ENCODE peak calls at places on chromosome 3, in eight cellular contexts. W is fibroblast of lung, X is pancreas, G is RWPE2, J is heart right ventricle, Y is sigmoid colon, P is endodermal cell, F is lower lobe of right lung. N is an unnamed sample. For H3K4me1, the result is how much of the 10 kb centered on the place peaks cover.

GRCh38 chr3:141556034-141556433 is 69.2 kb downstream of the RASA2 start:
- DNase-seq in W (peak), X (no peak), G (no peak), J (no peak), Y (no peak), P (no peak), F (no peak), N (no peak)

GRCh38 chr3:30548605-30549004 is 57.8 kb upstream of the TGFBR2 start:
- DNase-seq in W (no peak), X (no peak), G (no peak), J (no peak), Y (no peak), P (peak), F (no peak), N (no peak)

GRCh38 chr3:168051579-168052183 is 44.0 kb downstream of the GOLIM4 start:
- DNase-seq in W (peak), X (no peak), G (no peak), J (no peak), Y (no peak), P (no peak), F (no peak), N (no peak)

GRCh38 chr3:73502609-73503560 is 121.9 kb downstream of the PDZRN3 start:
- DNase-seq in W (peak), X (peak), G (no peak), J (peak), Y (peak), P (peak), F (no peak), N (peak)

GRCh38 chr3:94405258-94406035 is 342.6 kb downstream of the NSUN3 start:
- DNase-seq in W (peak), X (no peak), G (no peak), J (no peak), Y (no peak), P (no peak), F (no peak), N (no peak)

GRCh38 chr3:38308456-38308855 is 26.4 kb downstream of the SLC22A14 start:
- DNase-seq in W (no peak), X (no peak), G (no peak), J (no peak), Y (no peak), P (no peak), F (no peak), N (no peak)

GRCh38 chr3:129195731-129196256 is 12.1 kb upstream of the CNBP start:
- DNase-seq in W (peak), X (no peak), G (peak), J (no peak), Y (peak), P (no peak), F (no peak), N (peak)

GRCh38 chr3:55701997-55702396 is 214.9 kb upstream of the WNT5A start:
- DNase-seq in W (peak), X (no peak), G (no peak), J (no peak), Y (no peak), P (no peak), F (no peak), N (no peak)

GRCh38 chr3:16467368-16467767 is 46.1 kb downstream of the RFTN1 start:
- DNase-seq in W (no peak), X (no peak), G (no peak), J (no peak), Y (no peak), P (no peak), F (no peak), N (no peak)

GRCh38 chr3:36943601-36944000 is 1.3 kb downstream of the TRANK1 start:
- DNase-seq in W (no peak), X (no peak), G (no peak), J (no peak), Y (no peak), P (peak), F (no peak), N (no peak)

GRCh38 chr3:127735767-127736693 is 63.3 kb downstream of the ABTB1 start:
- DNase-seq in W (peak), X (no peak), G (peak), J (no peak), Y (peak), P (no peak), F (no peak), N (peak)

GRCh38 chr3:110343376-110343775 is 728.2 kb upstream of the NECTIN3 start:
- DNase-seq in W (peak), X (no peak), G (peak), J (no peak), Y (no peak), P (no peak), F (no peak), N (no peak)

GRCh38 chr3:195040773-195041520 is 230.0 kb downstream of the XXYLT1 start:
- DNase-seq in W (no peak), X (no peak), G (no peak), J (no peak), Y (no peak), P (peak), F (no peak), N (peak)

GRCh38 chr3:155979746-155980145 is 109.3 kb downstream of the GMPS start:
- DNase-seq in W (peak), X (no peak), G (no peak), J (no peak), Y (no peak), P (no peak), F (no peak), N (no peak)

GRCh38 chr3:97914390-97914789 is 57.8 kb downstream of the RIOX2 start:
- DNase-seq in W (peak), X (no peak), G (peak), J (no peak), Y (no peak), P (no peak), F (no peak), N (no peak)

GRCh38 chr3:194715022-194715800 is 29.5 kb downstream of the FAM43A start:
- DNase-seq in W (no peak), X (peak), G (no peak), J (no peak), Y (no peak), P (no peak), F (no peak), N (no peak)

GRCh38 chr3:121817753-121818152 is 17.1 kb downstream of the IQCB1 start:
- DNase-seq in W (no peak), X (no peak), G (no peak), J (no peak), Y (no peak), P (no peak), F (no peak), N (no peak)

GRCh38 chr3:67622652-67623051 is 31.8 kb downstream of the SUCLG2 start:
- DNase-seq in W (no peak), X (no peak), G (no peak), J (no peak), Y (no peak), P (no peak), F (no peak), N (no peak)

GRCh38 chr3:52683611-52684010 is 2.1 kb downstream of the PBRM1 start:
- DNase-seq in W (no peak), X (no peak), G (no peak), J (peak), Y (no peak), P (no peak), F (peak), N (no peak)

GRCh38 chr3:52357151-52358080 is 41.3 kb downstream of the DNAH1 start:
- DNase-seq in W (no peak), X (no peak), G (no peak), J (peak), Y (no peak), P (no peak), F (peak), N (no peak)

GRCh38 chr3:52682016-52682415 is 3.7 kb downstream of the PBRM1 start:
- DNase-seq in W (peak), X (peak), G (no peak), J (no peak), Y (no peak), P (no peak), F (no peak), N (no peak)

GRCh38 chr3:154510780-154511179 is 80.8 kb upstream of the GPR149 start:
- DNase-seq in W (no peak), X (no peak), G (no peak), J (no peak), Y (no peak), P (no peak), F (no peak), N (no peak)

GRCh38 chr3:53650928-53651654 is 156.7 kb downstream of the CACNA1D start:
- DNase-seq in W (no peak), X (no peak), G (no peak), J (no peak), Y (no peak), P (no peak), F (no peak), N (no peak)

GRCh38 chr3:108477511-108478147 is 32.8 kb downstream of the MYH15 start:
- DNase-seq in W (peak), X (peak), G (no peak), J (peak), Y (no peak), P (peak), F (no peak), N (peak)

GRCh38 chr3:133573054-133573628 is 345 bp upstream of the CDV3 start:
- DNase-seq in W (peak), X (peak), G (peak), J (peak), Y (peak), P (peak), F (peak), N (peak)
- TF ChIP-seq CTCF in W (no peak), X (no peak), G (no peak), J (peak), Y (peak), P (peak), F (no peak), N (no peak)

GRCh38 chr3:64354956-64355355 is 129.7 kb upstream of the PRICKLE2 start:
- DNase-seq in W (no peak), X (no peak), G (no peak), J (no peak), Y (no peak), P (no peak), F (no peak), N (no peak)
- H3K4me1 ChIP-seq in W (under half), X (under half), G (under half), J (under half), Y (half or more), P (under half), F (half or more), N (under half)

DNA sequence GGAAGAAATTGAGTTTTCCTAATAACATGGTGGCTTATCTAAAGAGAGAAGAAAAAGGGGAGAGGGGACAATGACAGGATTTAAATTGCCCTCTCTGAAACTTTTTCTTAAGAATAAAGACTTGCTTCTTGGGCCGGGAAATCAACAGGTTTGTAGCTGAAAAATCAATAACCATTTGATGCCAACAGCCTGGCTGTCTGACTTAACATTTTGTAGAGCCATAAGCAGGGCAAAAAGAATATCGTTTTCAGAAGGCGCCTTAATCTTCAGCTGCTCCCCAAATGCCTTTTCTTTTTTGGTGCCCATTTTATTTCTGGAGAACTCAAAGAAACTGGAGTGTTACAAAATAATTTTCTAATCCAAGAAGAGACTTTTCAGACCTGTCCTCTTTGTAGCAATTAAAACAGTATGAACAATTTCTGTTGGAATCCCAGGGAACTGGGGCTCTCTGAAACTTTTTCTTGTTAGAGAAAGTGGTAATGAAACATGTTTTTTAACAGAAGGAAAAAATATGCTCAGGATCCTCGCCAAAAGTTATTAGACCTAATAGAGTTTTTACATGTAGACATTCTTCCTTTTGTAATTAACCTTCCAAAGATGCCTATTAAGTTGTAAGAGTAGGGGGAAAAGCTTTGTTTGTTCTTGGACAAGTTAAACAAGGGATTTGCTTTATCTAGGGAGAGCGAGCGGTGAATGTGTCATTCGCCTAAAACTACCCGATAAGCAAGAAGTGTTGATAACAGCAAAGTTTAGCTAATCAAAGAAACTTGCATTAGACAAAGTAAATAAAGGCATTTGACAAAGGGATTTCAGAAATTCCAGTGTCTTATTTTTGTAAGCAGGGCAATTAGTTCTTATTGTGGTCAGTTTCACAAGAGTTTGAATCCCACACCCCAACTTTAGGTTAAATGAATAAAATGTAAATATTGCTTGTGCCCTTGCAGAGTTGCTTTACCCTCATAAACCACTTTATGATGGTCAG is 2.2 kb downstream of the RARB start:
- DNase-seq in W (peak), X (peak), G (no peak), J (no peak), Y (no peak), P (no peak), F (no peak), N (no peak)
- H3K4me3 ChIP-seq in W (peak), X (no peak), G (no peak), J (peak), Y (peak), P (peak), F (peak), N (peak)

DNA sequence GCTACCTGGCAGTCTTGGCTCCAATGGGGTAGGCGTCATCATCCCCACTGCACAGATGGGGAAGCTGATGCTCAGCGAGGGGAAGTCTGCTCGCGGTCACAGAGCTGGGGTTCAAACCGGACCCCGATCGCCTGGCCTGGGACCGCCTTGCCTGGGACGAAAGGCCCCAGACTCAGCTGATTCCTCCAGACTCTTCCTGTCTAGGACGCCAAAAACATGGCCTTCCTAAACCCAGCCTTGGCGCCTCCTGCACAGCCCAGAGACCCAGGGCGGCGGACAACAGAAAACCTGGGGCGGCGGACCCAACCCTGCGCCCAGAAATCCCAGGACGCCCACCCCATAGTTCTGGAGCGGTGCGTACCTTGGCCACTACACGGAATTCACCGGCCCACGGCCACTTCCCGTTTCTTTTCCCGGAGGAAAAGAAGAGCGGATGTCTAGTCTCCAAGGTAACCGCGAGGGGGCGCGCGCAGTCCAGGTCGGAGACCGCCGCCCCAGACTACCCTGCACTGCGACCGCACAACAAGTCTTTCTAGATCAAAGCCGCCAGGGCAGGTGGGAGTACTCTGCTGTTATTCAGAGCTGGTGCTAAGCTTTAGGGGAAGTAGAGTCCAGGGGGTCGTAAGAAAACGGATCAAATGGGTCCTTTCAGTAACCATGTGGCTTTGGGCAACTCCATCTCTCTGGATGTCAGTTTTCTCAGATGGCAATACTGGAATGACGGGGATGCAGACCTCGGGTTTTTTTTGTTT is 4.9 kb upstream of the IL17RD start:
- DNase-seq in W (peak), X (peak), G (peak), J (peak), Y (peak), P (peak), F (peak), N (peak)
- TF ChIP-seq CTCF in W (peak), X (peak), G (peak), J (peak), Y (peak), P (peak), F (peak), N (peak)

DNA sequence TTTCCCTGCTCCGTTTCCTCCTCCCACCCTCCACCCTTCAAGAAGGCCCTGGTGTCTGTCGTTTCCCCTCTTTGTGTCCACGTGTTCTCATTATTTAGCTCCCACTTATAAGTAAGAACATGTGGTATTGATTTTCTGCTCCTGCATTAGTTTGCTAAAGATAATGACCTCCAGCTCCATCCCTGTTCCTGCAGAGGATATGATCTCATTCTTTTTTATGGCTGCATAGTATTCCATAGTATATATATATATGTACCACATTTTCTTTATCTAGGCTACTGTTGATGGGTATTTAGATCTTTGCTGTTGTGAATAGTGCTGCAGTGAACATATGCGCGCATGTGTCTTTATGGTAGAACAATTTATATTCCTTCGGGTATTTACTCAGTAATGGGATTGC is 4.8 kb downstream of the ST6GAL1 start:
- DNase-seq in W (no peak), X (no peak), G (no peak), J (no peak), Y (no peak), P (peak), F (no peak), N (no peak)
- H3K4me1 ChIP-seq in W (under half), X (under half), G (under half), J (half or more), Y (under half), P (under half), F (under half), N (under half)

GRCh38 chr3:188581365-188581764 is 427.4 kb downstream of the LPP start:
- DNase-seq in W (no peak), X (no peak), G (no peak), J (no peak), Y (no peak), P (no peak), F (no peak), N (no peak)
- H3K4me3 ChIP-seq in W (no peak), X (no peak), G (no peak), J (no peak), Y (no peak), P (no peak), F (no peak), N (no peak)

GRCh38 chr3:14847613-14848541 is 29.1 kb downstream of the FGD5 start:
- DNase-seq in W (no peak), X (no peak), G (no peak), J (peak), Y (peak), P (peak), F (peak), N (peak)
- TF ChIP-seq CTCF in W (no peak), X (no peak), G (no peak), J (no peak), Y (no peak), P (no peak), F (no peak), N (no peak)

GRCh38 chr3:159895430-159895829 is 93.2 kb upstream of the IL12A start:
- DNase-seq in W (no peak), X (no peak), G (no peak), J (no peak), Y (no peak), P (no peak), F (no peak), N (no peak)

GRCh38 chr3:159896543-159896942 is 92.1 kb upstream of the IL12A start:
- DNase-seq in W (no peak), X (no peak), G (no peak), J (no peak), Y (no peak), P (no peak), F (no peak), N (no peak)

GRCh38 chr3:159894386-159894785 is 94.2 kb upstream of the IL12A start:
- DNase-seq in W (no peak), X (no peak), G (no peak), J (no peak), Y (no peak), P (no peak), F (no peak), N (no peak)

GRCh38 chr3:159892801-159893200 is 95.8 kb upstream of the IL12A start:
- DNase-seq in W (no peak), X (no peak), G (no peak), J (no peak), Y (no peak), P (no peak), F (no peak), N (no peak)

GRCh38 chr3:159892171-159892791 is 96.4 kb upstream of the IL12A start:
- DNase-seq in W (peak), X (no peak), G (no peak), J (no peak), Y (no peak), P (no peak), F (no peak), N (no peak)
- H3K4me1 ChIP-seq in W (under half), X (under half), G (under half), J (half or more), Y (half or more), P (under half), F (under half), N (under half)

GRCh38 chr3:50156549-50156948 is 1.4 kb downstream of the SEMA3F start:
- DNase-seq in W (no peak), X (no peak), G (no peak), J (no peak), Y (no peak), P (no peak), F (no peak), N (no peak)
- H3K4me3 ChIP-seq in W (peak), X (no peak), G (peak), J (peak), Y (no peak), P (peak), F (peak), N (peak)

DNA sequence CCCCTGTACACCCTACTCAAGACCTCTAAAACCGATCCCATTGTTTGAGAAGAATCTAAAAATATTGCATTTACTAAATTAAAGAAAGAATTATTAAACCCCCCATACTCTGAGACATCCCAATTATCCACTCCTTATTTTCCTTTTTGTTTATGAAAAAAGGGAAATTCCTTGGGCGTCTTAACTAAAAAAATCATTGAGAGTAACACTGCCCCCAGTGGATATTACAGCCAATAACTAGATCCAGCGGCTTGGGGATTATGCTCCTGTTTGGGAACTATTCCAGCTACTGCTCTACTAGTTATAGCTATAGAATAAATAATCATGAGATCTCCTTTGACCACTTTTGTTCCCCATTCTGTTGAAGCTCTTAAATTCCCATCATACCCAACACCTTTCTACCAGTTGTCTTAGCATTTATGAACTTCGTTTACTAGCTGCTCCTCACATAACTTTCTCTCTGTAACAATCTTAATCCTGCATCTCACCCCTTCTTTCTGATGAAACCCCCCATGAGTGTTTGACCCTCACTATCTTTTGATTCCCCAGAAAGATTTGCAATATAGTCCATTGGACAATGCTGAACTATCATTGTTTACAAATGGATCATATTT is 12.7 kb upstream of the CFAP91 start:
- DNase-seq in W (peak), X (no peak), G (no peak), J (no peak), Y (no peak), P (no peak), F (no peak), N (no peak)
- TF ChIP-seq CTCF in W (peak), X (peak), G (peak), J (peak), Y (peak), P (peak), F (peak), N (no peak)

N was measured in Peyer's patch.